ENCODE peak calls at places on chromosomes 2 and 18, in ten cellular contexts. One of them, this sample, is unnamed.

GRCh38 chr2:1594281-1595171 is 149.8 kb downstream of the PXDN start:
- DNase-seq in heart left ventricle: no peak
- DNase-seq in HFFc6: no peak
- DNase-seq in MM.1S: no peak
- DNase-seq in ovary: no peak
- DNase-seq in progenitor cell of endocrine pancreas: no peak
- DNase-seq in mesothelial cell of epicardium: no peak
- DNase-seq in AG10803: no peak
- DNase-seq in fibroblast of lung: no peak
- DNase-seq in chondrocyte: no peak
- DNase-seq in this sample: no peak

GRCh38 chr2:151186011-151186410 is 75.7 kb downstream of the RBM43 start:
- DNase-seq in fibroblast of lung: no peak
- DNase-seq in mesothelial cell of epicardium: no peak
- DNase-seq in heart left ventricle: no peak
- DNase-seq in AG10803: no peak
- DNase-seq in MM.1S: no peak
- DNase-seq in progenitor cell of endocrine pancreas: no peak
- DNase-seq in ovary: no peak
- DNase-seq in HFFc6: no peak
- DNase-seq in chondrocyte: no peak
- DNase-seq in this sample: no peak

GRCh38 chr18:10487161-10487560 is 32.7 kb downstream of the APCDD1 start:
- DNase-seq in AG10803: no peak
- DNase-seq in ovary: no peak
- DNase-seq in heart left ventricle: no peak
- DNase-seq in mesothelial cell of epicardium: no peak
- DNase-seq in progenitor cell of endocrine pancreas: no peak
- DNase-seq in MM.1S: no peak
- DNase-seq in fibroblast of lung: no peak
- DNase-seq in HFFc6: no peak
- DNase-seq in chondrocyte: no peak
- DNase-seq in this sample: no peak

GRCh38 chr2:72573232-72573631 is 252.6 kb downstream of the EXOC6B start:
- DNase-seq in progenitor cell of endocrine pancreas: no peak
- DNase-seq in heart left ventricle: no peak
- DNase-seq in HFFc6: peak; percentile 39
- DNase-seq in ovary: no peak
- DNase-seq in chondrocyte: no peak
- DNase-seq in fibroblast of lung: no peak
- DNase-seq in mesothelial cell of epicardium: no peak
- DNase-seq in MM.1S: no peak
- DNase-seq in AG10803: no peak
- DNase-seq in this sample: no peak

GRCh38 chr2:189327879-189328351 is 113.4 kb upstream of the WDR75 start:
- DNase-seq in progenitor cell of endocrine pancreas: no peak
- DNase-seq in HFFc6: no peak
- DNase-seq in heart left ventricle: no peak
- DNase-seq in AG10803: peak; percentile 97
- DNase-seq in ovary: no peak
- DNase-seq in chondrocyte: no peak
- DNase-seq in MM.1S: no peak
- DNase-seq in fibroblast of lung: no peak
- DNase-seq in mesothelial cell of epicardium: no peak
- DNase-seq in this sample: no peak

GRCh38 chr2:47198985-47199451 is 43.9 kb upstream of the STPG4 start:
- DNase-seq in heart left ventricle: no peak
- DNase-seq in progenitor cell of endocrine pancreas: no peak
- DNase-seq in mesothelial cell of epicardium: no peak
- DNase-seq in AG10803: peak; percentile 100
- DNase-seq in MM.1S: no peak
- DNase-seq in ovary: no peak
- DNase-seq in HFFc6: peak; percentile 99
- DNase-seq in fibroblast of lung: peak; percentile 96
- DNase-seq in chondrocyte: no peak
- DNase-seq in this sample: no peak

GRCh38 chr2:10659898-10660568 is 29.7 kb downstream of the NOL10 start:
- DNase-seq in HFFc6: peak; percentile 89
- DNase-seq in mesothelial cell of epicardium: no peak
- DNase-seq in heart left ventricle: peak; percentile 28
- DNase-seq in progenitor cell of endocrine pancreas: peak; percentile 33
- DNase-seq in fibroblast of lung: peak; percentile 72
- DNase-seq in AG10803: peak; percentile 82
- DNase-seq in ovary: no peak
- DNase-seq in MM.1S: no peak
- DNase-seq in chondrocyte: no peak
- DNase-seq in this sample: no peak

GRCh38 chr2:70897203-70897976 is 38.3 kb upstream of the ATP6V1B1 start:
- DNase-seq in AG10803: no peak
- DNase-seq in fibroblast of lung: no peak
- DNase-seq in progenitor cell of endocrine pancreas: no peak
- DNase-seq in chondrocyte: no peak
- DNase-seq in mesothelial cell of epicardium: no peak
- DNase-seq in HFFc6: no peak
- DNase-seq in ovary: no peak
- DNase-seq in heart left ventricle: no peak
- DNase-seq in MM.1S: no peak
- DNase-seq in this sample: peak; percentile 66

GRCh38 chr18:31447530-31448191 is at the start of gene DSG3:
- DNase-seq in MM.1S: no peak
- DNase-seq in AG10803: no peak
- DNase-seq in fibroblast of lung: no peak
- DNase-seq in progenitor cell of endocrine pancreas: no peak
- DNase-seq in chondrocyte: no peak
- DNase-seq in ovary: no peak
- DNase-seq in HFFc6: no peak
- DNase-seq in mesothelial cell of epicardium: no peak
- DNase-seq in heart left ventricle: no peak
- DNase-seq in this sample: no peak

GRCh38 chr18:6431659-6432318 is 17.1 kb upstream of the L3MBTL4 start:
- DNase-seq in heart left ventricle: no peak
- DNase-seq in progenitor cell of endocrine pancreas: no peak
- DNase-seq in fibroblast of lung: no peak
- DNase-seq in mesothelial cell of epicardium: no peak
- DNase-seq in MM.1S: no peak
- DNase-seq in chondrocyte: no peak
- DNase-seq in HFFc6: no peak
- DNase-seq in ovary: no peak
- DNase-seq in AG10803: no peak
- DNase-seq in this sample: no peak

GRCh38 chr2:173101687-173102086 is 26.0 kb downstream of the MAP3K20 start:
- DNase-seq in progenitor cell of endocrine pancreas: no peak
- DNase-seq in HFFc6: no peak
- DNase-seq in chondrocyte: no peak
- DNase-seq in mesothelial cell of epicardium: no peak
- DNase-seq in AG10803: peak; percentile 48
- DNase-seq in MM.1S: no peak
- DNase-seq in ovary: no peak
- DNase-seq in heart left ventricle: no peak
- DNase-seq in fibroblast of lung: peak; percentile 73
- DNase-seq in this sample: no peak

GRCh38 chr2:69755862-69756467 is 14.0 kb downstream of the ANXA4 start:
- DNase-seq in MM.1S: no peak
- DNase-seq in AG10803: peak; percentile 69
- DNase-seq in chondrocyte: no peak
- DNase-seq in ovary: no peak
- DNase-seq in progenitor cell of endocrine pancreas: no peak
- DNase-seq in heart left ventricle: no peak
- DNase-seq in HFFc6: peak; percentile 78
- DNase-seq in mesothelial cell of epicardium: no peak
- DNase-seq in fibroblast of lung: peak; percentile 75
- DNase-seq in this sample: no peak

GRCh38 chr2:153487482-153487881 is 8.9 kb upstream of the RPRM start:
- DNase-seq in MM.1S: no peak
- DNase-seq in fibroblast of lung: no peak
- DNase-seq in chondrocyte: no peak
- DNase-seq in HFFc6: no peak
- DNase-seq in AG10803: no peak
- DNase-seq in heart left ventricle: no peak
- DNase-seq in mesothelial cell of epicardium: no peak
- DNase-seq in ovary: no peak
- DNase-seq in progenitor cell of endocrine pancreas: no peak
- DNase-seq in this sample: no peak

DNA sequence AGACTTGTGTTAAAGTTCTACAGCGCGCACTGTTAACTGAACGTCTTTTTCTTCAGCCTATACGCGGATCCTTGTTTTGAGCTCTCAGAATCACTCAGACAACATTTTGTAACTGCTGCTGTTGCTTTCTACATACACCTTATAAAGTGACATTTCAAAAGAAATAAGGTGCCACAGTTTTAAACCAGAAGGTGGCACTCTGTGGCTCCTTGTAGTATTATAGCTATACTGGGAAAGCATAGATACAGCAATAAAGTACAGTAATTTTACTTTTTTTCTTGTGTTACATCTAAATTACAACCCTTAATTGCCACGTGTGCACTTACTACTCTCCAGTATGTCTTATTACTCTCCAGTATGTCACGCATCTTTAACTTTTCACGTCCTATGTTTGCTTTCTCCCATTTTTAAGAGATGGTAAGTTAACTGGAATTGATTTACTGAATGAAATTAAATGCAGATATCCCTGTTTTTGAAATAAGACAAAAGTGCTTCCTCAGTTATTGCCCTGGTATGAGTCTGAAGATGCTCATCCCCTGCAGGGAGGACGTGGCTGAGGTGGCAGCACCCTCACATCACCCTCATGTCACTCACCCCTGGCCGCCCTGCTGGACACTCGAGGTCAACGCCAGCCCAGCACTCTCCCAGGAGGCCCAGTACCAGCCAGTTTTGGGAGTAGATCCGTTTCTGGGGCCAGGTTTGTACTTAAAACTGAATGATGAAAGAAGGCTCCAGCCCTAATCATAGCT is 37.8 kb downstream of the GORASP2 start:
- DNase-seq in progenitor cell of endocrine pancreas: no peak
- DNase-seq in chondrocyte: no peak
- DNase-seq in fibroblast of lung: no peak
- DNase-seq in mesothelial cell of epicardium: no peak
- DNase-seq in heart left ventricle: no peak
- DNase-seq in HFFc6: no peak
- DNase-seq in AG10803: no peak
- DNase-seq in MM.1S: no peak
- DNase-seq in ovary: no peak
- DNase-seq in this sample: no peak
- TF ChIP-seq CTCF in progenitor cell of endocrine pancreas: peak; percentile 40
- TF ChIP-seq CTCF in chondrocyte: peak; percentile 64
- TF ChIP-seq CTCF in fibroblast of lung: no peak
- TF ChIP-seq CTCF in mesothelial cell of epicardium: no peak
- TF ChIP-seq CTCF in heart left ventricle: no peak
- TF ChIP-seq CTCF in HFFc6: peak; percentile 51
- TF ChIP-seq CTCF in AG10803: peak; percentile 8
- TF ChIP-seq CTCF in MM.1S: peak; percentile 12
- TF ChIP-seq CTCF in ovary: no peak
- TF ChIP-seq CTCF in this sample: peak; percentile 61

GRCh38 chr2:42086500-42086953 is 38.7 kb downstream of the PKDCC start:
- DNase-seq in ovary: no peak
- DNase-seq in MM.1S: peak; percentile 55
- DNase-seq in chondrocyte: no peak
- DNase-seq in HFFc6: peak; percentile 48
- DNase-seq in AG10803: peak; percentile 60
- DNase-seq in fibroblast of lung: peak; percentile 80
- DNase-seq in heart left ventricle: peak; percentile 39
- DNase-seq in progenitor cell of endocrine pancreas: peak; percentile 33
- DNase-seq in mesothelial cell of epicardium: peak; percentile 64
- DNase-seq in this sample: no peak
- TF ChIP-seq CTCF in ovary: peak; percentile 60
- TF ChIP-seq CTCF in MM.1S: peak; percentile 76
- TF ChIP-seq CTCF in chondrocyte: peak; percentile 96
- TF ChIP-seq CTCF in HFFc6: peak; percentile 82
- TF ChIP-seq CTCF in AG10803: peak; percentile 83
- TF ChIP-seq CTCF in fibroblast of lung: peak; percentile 75
- TF ChIP-seq CTCF in heart left ventricle: peak; percentile 70
- TF ChIP-seq CTCF in progenitor cell of endocrine pancreas: peak; percentile 88
- TF ChIP-seq CTCF in mesothelial cell of epicardium: peak; percentile 59
- TF ChIP-seq CTCF in this sample: peak; percentile 90

DNA sequence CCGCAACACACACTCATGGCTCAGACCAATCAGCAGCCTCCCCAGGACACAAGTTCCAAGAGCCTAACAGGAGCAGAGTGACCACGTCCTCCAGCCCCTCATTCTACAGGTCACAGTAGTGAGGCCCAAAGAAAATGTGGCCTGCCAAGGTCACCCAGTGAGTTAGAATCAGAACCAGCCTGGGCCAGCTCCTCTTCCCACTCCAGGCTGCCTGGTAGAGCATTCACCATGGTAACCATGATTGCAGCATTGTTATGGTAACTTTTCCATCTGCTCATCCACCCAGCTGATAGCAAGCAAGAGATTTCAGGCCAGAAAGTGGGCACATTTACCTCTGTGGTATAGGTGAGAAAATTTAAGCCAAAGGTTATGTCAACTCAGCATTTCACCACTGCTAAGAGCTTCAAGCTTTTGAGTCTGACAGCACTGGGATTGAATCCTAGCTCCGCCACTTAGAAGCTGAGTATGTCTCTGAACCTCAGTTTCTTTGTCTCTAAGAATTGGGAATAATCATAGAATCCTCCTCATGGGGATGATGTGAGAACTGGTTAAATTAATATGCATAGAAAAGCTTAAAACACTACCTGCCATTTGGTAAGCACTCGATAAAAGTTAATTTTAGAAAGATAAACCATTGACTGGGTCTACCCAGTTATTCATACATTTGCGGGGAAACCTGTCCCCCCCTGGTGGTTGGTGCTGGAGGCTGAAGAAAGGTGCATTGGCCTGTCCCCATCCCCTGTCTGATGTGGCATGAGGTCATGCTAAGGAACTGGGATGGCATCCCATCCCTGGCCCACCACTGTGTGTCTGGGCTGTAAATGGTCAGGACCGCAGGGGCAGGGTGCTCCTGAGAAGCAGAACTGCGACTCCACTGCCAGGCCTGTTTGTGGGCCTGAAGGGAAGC is 181.5 kb downstream of the KLHL29 start:
- DNase-seq in progenitor cell of endocrine pancreas: no peak
- DNase-seq in AG10803: peak; percentile 59
- DNase-seq in HFFc6: peak; percentile 33
- DNase-seq in chondrocyte: no peak
- DNase-seq in fibroblast of lung: no peak
- DNase-seq in mesothelial cell of epicardium: peak; percentile 54
- DNase-seq in heart left ventricle: no peak
- DNase-seq in MM.1S: no peak
- DNase-seq in ovary: no peak
- DNase-seq in this sample: no peak
- TF ChIP-seq CTCF in progenitor cell of endocrine pancreas: peak; percentile 49
- TF ChIP-seq CTCF in AG10803: peak; percentile 44
- TF ChIP-seq CTCF in HFFc6: peak; percentile 74
- TF ChIP-seq CTCF in chondrocyte: peak; percentile 69
- TF ChIP-seq CTCF in fibroblast of lung: peak; percentile 17
- TF ChIP-seq CTCF in mesothelial cell of epicardium: peak; percentile 53
- TF ChIP-seq CTCF in heart left ventricle: peak; percentile 20
- TF ChIP-seq CTCF in MM.1S: no peak
- TF ChIP-seq CTCF in ovary: no peak
- TF ChIP-seq CTCF in this sample: peak; percentile 67

DNA sequence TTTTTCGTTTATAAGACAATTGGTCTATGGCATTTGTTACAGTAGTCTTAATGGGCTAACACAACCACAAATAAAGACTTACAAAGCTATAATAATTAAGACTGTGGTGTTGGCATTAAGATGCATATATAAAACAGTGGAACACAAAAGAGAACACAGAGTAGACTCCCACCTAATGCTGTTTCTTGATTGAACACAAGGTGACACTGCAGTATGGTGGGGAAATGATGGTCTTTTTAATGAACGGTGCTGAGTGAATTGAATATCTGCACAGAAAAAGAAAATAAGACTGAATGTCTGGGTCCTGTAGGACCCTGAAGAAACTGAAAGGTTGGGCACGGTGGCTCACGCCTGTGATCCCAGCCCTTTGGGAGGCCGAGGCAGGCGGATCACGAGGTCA is 1136.6 kb upstream of the NXPH2 start:
- DNase-seq in heart left ventricle: no peak
- DNase-seq in mesothelial cell of epicardium: no peak
- DNase-seq in progenitor cell of endocrine pancreas: no peak
- DNase-seq in chondrocyte: no peak
- DNase-seq in HFFc6: no peak
- DNase-seq in fibroblast of lung: no peak
- DNase-seq in MM.1S: no peak
- DNase-seq in ovary: no peak
- DNase-seq in AG10803: no peak
- DNase-seq in this sample: no peak
- TF ChIP-seq CTCF in heart left ventricle: no peak
- TF ChIP-seq CTCF in mesothelial cell of epicardium: no peak
- TF ChIP-seq CTCF in progenitor cell of endocrine pancreas: no peak
- TF ChIP-seq CTCF in chondrocyte: peak; percentile 24
- TF ChIP-seq CTCF in HFFc6: no peak
- TF ChIP-seq CTCF in fibroblast of lung: no peak
- TF ChIP-seq CTCF in MM.1S: no peak
- TF ChIP-seq CTCF in ovary: no peak
- TF ChIP-seq CTCF in AG10803: no peak
- TF ChIP-seq CTCF in this sample: peak; percentile 23